ENCODE peak calls at places on chromosomes 5 and 9, in four cellular contexts. Z, W, B and F are unnamed samples.
A peak's percentile ranks its signal among the peaks of the same experiment; 100 is the strongest.

GRCh38 chr5:151703227-151703626 is 16.5 kb upstream of the SPARC start:
- DNase-seq in W (no peak), B (no peak), Z (no peak), F (peak; percentile 44)

GRCh38 chr5:11607944-11608343 is 296.3 kb downstream of the CTNND2 start:
- DNase-seq in Z (no peak), B (no peak), W (no peak), F (no peak)

GRCh38 chr5:96668725-96669124 is 6.5 kb downstream of the CAST start:
- DNase-seq in W (no peak), B (no peak), Z (no peak), F (no peak)

GRCh38 chr5:42985129-42986037 is 54.7 kb downstream of the ANXA2R start:
- DNase-seq in Z (peak; percentile 76), W (no peak), B (no peak), F (no peak)

GRCh38 chr5:60248900-60249299 is 355.4 kb upstream of the PDE4D start:
- DNase-seq in Z (no peak), W (no peak), B (no peak), F (no peak)

GRCh38 chr9:131046093-131046380 is 37.1 kb downstream of the LAMC3 start:
- DNase-seq in B (no peak), Z (no peak), W (no peak), F (no peak)

GRCh38 chr5:65032250-65032649 is 263.5 kb downstream of the CWC27 start:
- DNase-seq in Z (peak; percentile 98), B (no peak), W (no peak), F (no peak)

GRCh38 chr9:133991964-133992779 is at the start of gene VAV2:
- DNase-seq in Z (peak; percentile 54), B (peak; percentile 83), W (peak; percentile 49), F (peak; percentile 83)

GRCh38 chr5:179986328-179986727 is 78.6 kb upstream of the TBC1D9B start:
- DNase-seq in Z (peak; percentile 23), W (no peak), B (no peak), F (no peak)

GRCh38 chr5:45799388-45799787 is 103.2 kb upstream of the HCN1 start:
- DNase-seq in Z (no peak), B (no peak), W (no peak), F (no peak)

GRCh38 chr5:45800331-45800730 is 104.2 kb upstream of the HCN1 start:
- DNase-seq in B (no peak), Z (no peak), W (no peak), F (no peak)

GRCh38 chr5:45795458-45795857 is 99.3 kb upstream of the HCN1 start:
- DNase-seq in B (no peak), Z (no peak), W (no peak), F (no peak)

GRCh38 chr5:45793638-45794532 is 97.7 kb upstream of the HCN1 start:
- DNase-seq in B (no peak), Z (no peak), W (no peak), F (peak; percentile 4)

GRCh38 chr5:45796959-45797553 is 100.9 kb upstream of the HCN1 start:
- DNase-seq in B (no peak), Z (no peak), W (no peak), F (no peak)
- TF ChIP-seq CTCF in B (no peak), Z (peak; percentile 14), W (no peak), F (peak; percentile 20)

DNA sequence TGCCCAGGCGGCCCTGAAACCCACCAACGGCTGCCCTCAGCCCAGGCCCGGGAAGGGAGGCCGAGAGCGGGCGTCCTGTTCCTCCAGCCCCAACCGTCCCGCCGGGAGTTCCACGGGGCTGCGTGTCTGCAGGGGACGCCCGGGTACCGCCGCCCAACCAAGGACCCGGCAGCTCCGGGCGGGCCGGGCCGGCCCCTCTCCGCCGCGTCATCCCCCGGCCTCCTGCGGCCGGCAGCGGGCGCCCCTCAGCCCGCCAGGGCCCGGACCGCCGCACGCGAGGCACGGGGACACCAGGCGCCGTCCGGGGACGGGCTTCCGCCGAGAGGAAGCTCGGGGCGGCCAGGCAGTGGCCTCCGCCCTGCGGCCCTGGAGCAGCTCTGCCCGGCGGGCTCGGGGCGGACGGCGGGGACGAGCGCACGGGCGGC is 432 bp downstream of the FBXW5 start:
- DNase-seq in B (no peak), W (no peak), Z (peak; percentile 60), F (peak; percentile 88)
- TF ChIP-seq CTCF in B (no peak), W (no peak), Z (no peak), F (peak; percentile 36)

DNA sequence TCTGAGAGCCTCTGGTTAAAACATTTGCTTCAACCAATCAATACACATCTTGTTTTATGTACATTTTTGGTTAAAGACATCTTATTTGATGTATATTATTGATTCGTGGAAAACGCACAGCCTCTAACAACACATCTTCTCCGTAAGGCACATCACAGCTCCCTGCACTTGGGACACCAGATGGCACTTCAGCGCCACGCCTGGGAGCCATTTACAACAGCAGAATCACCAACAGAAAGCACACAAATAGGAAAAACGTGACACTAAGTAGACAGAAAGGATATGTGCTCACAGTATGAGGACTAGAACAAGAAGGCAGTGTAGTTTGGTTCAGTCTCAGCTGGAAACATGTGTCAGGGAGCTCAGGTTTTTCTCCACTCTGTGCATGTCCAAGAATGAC is 199.7 kb downstream of the ROR2 start:
- DNase-seq in W (no peak), B (no peak), Z (no peak), F (no peak)
- TF ChIP-seq CTCF in W (no peak), B (no peak), Z (no peak), F (no peak)

GRCh38 chr9:121561385-121562222 is 62.0 kb upstream of the GGTA1 start:
- DNase-seq in W (no peak), Z (no peak), B (no peak), F (no peak)
- TF ChIP-seq CTCF in W (no peak), Z (no peak), B (no peak), F (no peak)